ENCODE peak calls at places on chromosomes 11 and 22, in six cellular contexts. I, K, J, V, L and T are unnamed samples.

GRCh38 chr22:32874330-32874729 is 72.8 kb downstream of the TIMP3 start:
- DNase-seq in J (no peak), K (no peak), L (no peak), I (no peak), V (no peak), T (no peak)

GRCh38 chr11:47765086-47765485 is 2.1 kb downstream of the FNBP4 start:
- DNase-seq in V (no peak), K (no peak), L (no peak), J (no peak), I (no peak), T (no peak)

GRCh38 chr22:29715240-29715639 is 4.6 kb upstream of the CABP7 start:
- DNase-seq in K (no peak), L (no peak), I (no peak), V (no peak), J (no peak), T (no peak)

GRCh38 chr22:32396746-32397145 is 15.3 kb downstream of the RTCB start:
- DNase-seq in I (no peak), K (no peak), J (no peak), V (no peak), L (no peak), T (no peak)

GRCh38 chr11:74282421-74282820 is 29.0 kb downstream of the P4HA3 start:
- DNase-seq in L (no peak), V (no peak), I (no peak), J (no peak), K (no peak), T (no peak)

GRCh38 chr11:8259316-8259995 is 4.2 kb downstream of the LMO1 start:
- DNase-seq in J (no peak), V (no peak), K (no peak), I (no peak), L (no peak), T (no peak)

GRCh38 chr11:20388096-20389055 is 860 bp downstream of the PRMT3 start:
- DNase-seq in K (peak), I (no peak), V (no peak), L (peak), J (peak), T (no peak)

GRCh38 chr22:23256986-23257888 is 76.9 kb downstream of the BCR start:
- DNase-seq in I (no peak), K (no peak), J (no peak), V (no peak), L (peak), T (no peak)

GRCh38 chr11:72352859-72353551 is 81.3 kb downstream of the CLPB start:
- DNase-seq in K (peak), J (no peak), L (peak), I (peak), V (peak), T (peak)

GRCh38 chr11:8867856-8868705 is 42.9 kb upstream of the AKIP1 start:
- DNase-seq in V (no peak), I (no peak), K (no peak), J (peak), L (no peak), T (no peak)

GRCh38 chr11:72781313-72782080 is 12.3 kb downstream of the STARD10 start:
- DNase-seq in I (no peak), L (peak), V (no peak), J (no peak), K (peak), T (peak)

GRCh38 chr22:27247691-27248434 is 553.7 kb downstream of the MN1 start:
- DNase-seq in L (no peak), J (no peak), K (no peak), V (no peak), I (no peak), T (no peak)
- TF ChIP-seq POLR2AphosphoS5 in L (no peak), J (no peak), K (no peak), V (no peak), I (no peak), T (no peak)

GRCh38 chr11:88171982-88172381 is 3.3 kb downstream of the RAB38 start:
- DNase-seq in I (no peak), L (no peak), V (no peak), K (no peak), J (no peak), T (no peak)
- TF ChIP-seq TAF1 in I (no peak), L (no peak), V (no peak), K (no peak), J (no peak), T (no peak)

GRCh38 chr22:39623603-39624500 is 53.3 kb downstream of the CACNA1I start:
- DNase-seq in V (no peak), J (no peak), L (no peak), I (no peak), K (no peak), T (no peak)
- TF ChIP-seq POLR2A in V (no peak), J (no peak), L (no peak), I (no peak), K (no peak), T (no peak)

GRCh38 chr22:31039393-31039792 is 41.7 kb upstream of the SMTN start:
- DNase-seq in V (no peak), L (no peak), I (no peak), K (no peak), J (peak), T (no peak)
- TF ChIP-seq POLR2AphosphoS5 in V (no peak), L (no peak), I (no peak), K (no peak), J (no peak), T (no peak)

GRCh38 chr22:38713921-38714320 is 8.2 kb downstream of the GTPBP1 start:
- DNase-seq in I (no peak), L (peak), K (no peak), J (no peak), V (no peak), T (no peak)

GRCh38 chr22:38715176-38715764 is 9.5 kb downstream of the GTPBP1 start:
- DNase-seq in I (no peak), J (no peak), L (no peak), V (no peak), K (no peak), T (no peak)

GRCh38 chr22:38710866-38711265 is 5.1 kb downstream of the GTPBP1 start:
- DNase-seq in V (no peak), L (no peak), I (no peak), K (no peak), J (no peak), T (no peak)

GRCh38 chr22:38710352-38710751 is 4.6 kb downstream of the GTPBP1 start:
- DNase-seq in K (no peak), V (no peak), L (no peak), J (no peak), I (no peak), T (no peak)

DNA sequence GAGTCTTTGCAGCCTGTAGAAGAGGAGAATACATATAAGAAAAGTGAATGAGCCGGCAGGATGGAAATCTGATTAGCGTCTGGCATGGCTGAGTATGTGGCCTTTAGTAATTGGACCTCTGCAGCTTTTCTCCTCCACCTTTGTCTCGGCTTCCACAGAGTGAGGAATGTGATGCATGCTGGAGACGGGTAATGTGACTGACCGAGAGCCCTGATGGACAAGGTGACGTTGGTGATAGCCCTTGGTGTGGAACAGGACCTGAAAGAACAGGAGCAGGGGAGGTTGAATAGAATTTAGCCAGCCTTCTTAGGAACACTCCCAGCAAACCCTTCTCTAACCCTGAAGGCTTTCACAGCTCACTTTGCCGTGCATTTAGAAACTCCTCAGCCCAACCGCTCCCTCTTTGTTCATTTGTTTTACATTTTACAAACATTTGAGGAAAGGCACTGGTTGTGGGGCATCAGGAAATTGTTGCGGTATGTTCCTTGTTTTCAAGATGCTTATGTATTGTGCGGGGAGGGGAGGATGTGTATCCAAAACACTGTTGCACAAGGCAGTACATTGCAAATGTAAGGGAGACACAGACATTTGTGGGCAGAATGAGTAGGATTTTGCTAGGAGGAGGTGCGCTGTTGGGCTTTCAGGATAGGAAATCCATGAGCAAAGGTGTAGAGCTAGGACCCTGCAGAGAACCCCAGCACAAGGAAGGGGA is 6.9 kb downstream of the GTPBP1 start:
- DNase-seq in J (no peak), K (no peak), L (no peak), I (no peak), V (no peak), T (no peak)
- TF ChIP-seq TAF1 in J (no peak), K (no peak), L (no peak), I (no peak), V (no peak), T (no peak)